ENCODE peak calls at places on chromosomes 6 and 20, in six cellular contexts. I is hepatocyte; V is tibial artery; E is ascending aorta; U is choroid plexus epithelial cell; O is CD8-positive, alpha-beta T cell. B is an unnamed sample.

GRCh38 chr6:13563009-13563408 is 11.4 kb upstream of the SIRT5 start:
- DNase-seq in I (no peak), V (no peak), E (no peak), U (no peak), O (no peak), B (peak; percentile 24)

GRCh38 chr20:59690101-59690500 is 85.8 kb downstream of the PHACTR3 start:
- DNase-seq in I (no peak), V (no peak), E (no peak), U (no peak), O (no peak), B (no peak)

GRCh38 chr20:17735206-17735804 is 35.5 kb downstream of the BANF2 start:
- DNase-seq in I (peak; percentile 36), V (no peak), E (no peak), U (peak; percentile 64), O (no peak), B (peak; percentile 85)

GRCh38 chr20:9485614-9486325 is 28.6 kb upstream of the LAMP5 start:
- DNase-seq in I (no peak), V (no peak), E (no peak), U (no peak), O (no peak), B (no peak)

GRCh38 chr6:164347455-164347854 is 932.9 kb downstream of the QKI start:
- DNase-seq in I (no peak), V (no peak), E (no peak), U (no peak), O (no peak), B (no peak)

GRCh38 chr6:87297115-87297514 is 25.3 kb upstream of the SMIM8 start:
- DNase-seq in I (no peak), V (no peak), E (no peak), U (peak; percentile 68), O (no peak), B (no peak)

GRCh38 chr20:48656661-48657211 is 171.1 kb downstream of the PREX1 start:
- DNase-seq in I (no peak), V (no peak), E (no peak), U (no peak), O (no peak), B (no peak)

GRCh38 chr6:31660224-31660997 is at the start of gene C6orf47:
- DNase-seq in I (peak; percentile 93), V (peak; percentile 94), E (peak; percentile 57), U (peak; percentile 83), O (peak; percentile 79), B (peak; percentile 86)

GRCh38 chr6:116392158-116393032 is 21.6 kb downstream of the DSE start:
- DNase-seq in I (no peak), V (no peak), E (no peak), U (peak; percentile 84), O (no peak), B (peak; percentile 76)

GRCh38 chr20:16620961-16621360 is 47.7 kb upstream of the KIF16B start:
- DNase-seq in I (no peak), V (no peak), E (no peak), U (no peak), O (no peak), B (no peak)

GRCh38 chr20:59020938-59021551 is 1.8 kb downstream of the TUBB1 start:
- DNase-seq in I (no peak), V (no peak), E (no peak), U (peak; percentile 57), O (no peak), B (peak; percentile 34)

GRCh38 chr6:33668914-33669313 is 42.6 kb downstream of the UQCC2 start:
- DNase-seq in I (peak; percentile 60), V (no peak), E (no peak), U (no peak), O (no peak), B (no peak)

GRCh38 chr20:8997720-8998119 is 71.2 kb upstream of the PLCB4 start:
- DNase-seq in I (no peak), V (no peak), E (no peak), U (no peak), O (no peak), B (no peak)

GRCh38 chr6:127515794-127516675 is 3.1 kb downstream of the MTCL3 start:
- DNase-seq in I (peak; percentile 73), V (no peak), E (no peak), U (peak; percentile 75), O (peak; percentile 66), B (peak; percentile 54)

GRCh38 chr6:163188746-163189145 is 225.8 kb upstream of the QKI start:
- DNase-seq in I (no peak), V (no peak), E (no peak), U (no peak), O (no peak), B (no peak)

GRCh38 chr6:46704562-46704961 is 16.9 kb downstream of the TDRD6 start:
- DNase-seq in I (no peak), V (no peak), E (no peak), U (peak; percentile 50), O (no peak), B (peak; percentile 8)

GRCh38 chr20:51899674-51900073 is 97.4 kb upstream of the SALL4 start:
- DNase-seq in I (no peak), V (no peak), E (no peak), U (no peak), O (no peak), B (no peak)

GRCh38 chr6:135506270-135506997 is 8.9 kb upstream of the AHI1 start:
- DNase-seq in I (peak; percentile 62), V (no peak), E (no peak), U (peak; percentile 86), O (peak; percentile 7), B (peak; percentile 72)

GRCh38 chr6:93164781-93165180 is 254.6 kb downstream of the EPHA7 start:
- DNase-seq in I (peak; percentile 64), V (no peak), E (no peak), U (peak; percentile 33), O (no peak), B (no peak)

GRCh38 chr20:408843-409696 is 971 bp downstream of the RBCK1 start:
- DNase-seq in I (no peak), V (peak; percentile 63), E (no peak), U (no peak), O (no peak), B (no peak)

GRCh38 chr6:137926207-137926731 is 59.2 kb downstream of the TNFAIP3 start:
- DNase-seq in I (peak; percentile 57), V (no peak), E (no peak), U (peak; percentile 73), O (no peak), B (peak; percentile 74)

GRCh38 chr20:43681468-43681942 is 14.6 kb downstream of the MYBL2 start:
- DNase-seq in I (no peak), V (no peak), E (no peak), U (no peak), O (no peak), B (no peak)

GRCh38 chr20:43680976-43681375 is 14.1 kb downstream of the MYBL2 start:
- DNase-seq in I (no peak), V (no peak), E (no peak), U (no peak), O (no peak), B (no peak)

GRCh38 chr20:43682446-43682845 is 15.5 kb downstream of the MYBL2 start:
- DNase-seq in I (no peak), V (no peak), E (no peak), U (no peak), O (no peak), B (no peak)

GRCh38 chr20:43686820-43687219 is 19.9 kb downstream of the MYBL2 start:
- DNase-seq in I (no peak), V (no peak), E (no peak), U (no peak), O (no peak), B (no peak)

GRCh38 chr20:43681991-43682410 is 15.1 kb downstream of the MYBL2 start:
- DNase-seq in I (no peak), V (no peak), E (no peak), U (no peak), O (no peak), B (no peak)
- TF ChIP-seq CTCF in I (no peak), V (no peak), E (no peak), U (no peak), O (no peak), B (no peak)

DNA sequence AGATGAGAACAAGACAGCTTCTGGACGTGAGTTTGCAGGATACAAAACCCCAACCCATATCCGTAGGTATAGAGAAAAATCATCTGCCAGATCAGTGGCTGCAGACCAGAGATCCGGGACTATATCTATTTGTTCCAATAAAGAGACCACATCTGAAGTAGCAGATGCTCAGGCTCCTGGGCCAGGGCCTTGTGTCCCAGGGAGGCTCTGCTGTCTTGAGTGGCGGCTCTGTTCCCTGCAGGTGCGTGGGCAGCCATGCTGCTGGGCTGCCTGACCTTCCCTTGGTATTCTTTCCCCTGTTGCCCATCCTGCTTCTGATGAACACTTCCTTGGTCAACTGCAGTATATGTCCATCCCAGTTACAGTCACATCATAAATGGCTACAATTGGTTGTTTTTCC is 34.9 kb downstream of the ERMARD start:
- DNase-seq in I (no peak), V (peak; percentile 13), E (no peak), U (no peak), O (no peak), B (no peak)
- H3K4me3 ChIP-seq in I (no peak overlapping the region), V (no peak overlapping the region), E (no peak overlapping the region), U (no peak overlapping the region), O (no peak overlapping the region), B (no peak overlapping the region)

GRCh38 chr6:170575250-170575649 is 9.2 kb downstream of the PDCD2 start:
- DNase-seq in I (peak; percentile 12), V (no peak), E (no peak), U (peak; percentile 50), O (no peak), B (no peak)
- TF ChIP-seq CTCF in I (peak; percentile 43), V (no peak), E (no peak), U (peak; percentile 69), O (no peak), B (peak; percentile 36)

DNA sequence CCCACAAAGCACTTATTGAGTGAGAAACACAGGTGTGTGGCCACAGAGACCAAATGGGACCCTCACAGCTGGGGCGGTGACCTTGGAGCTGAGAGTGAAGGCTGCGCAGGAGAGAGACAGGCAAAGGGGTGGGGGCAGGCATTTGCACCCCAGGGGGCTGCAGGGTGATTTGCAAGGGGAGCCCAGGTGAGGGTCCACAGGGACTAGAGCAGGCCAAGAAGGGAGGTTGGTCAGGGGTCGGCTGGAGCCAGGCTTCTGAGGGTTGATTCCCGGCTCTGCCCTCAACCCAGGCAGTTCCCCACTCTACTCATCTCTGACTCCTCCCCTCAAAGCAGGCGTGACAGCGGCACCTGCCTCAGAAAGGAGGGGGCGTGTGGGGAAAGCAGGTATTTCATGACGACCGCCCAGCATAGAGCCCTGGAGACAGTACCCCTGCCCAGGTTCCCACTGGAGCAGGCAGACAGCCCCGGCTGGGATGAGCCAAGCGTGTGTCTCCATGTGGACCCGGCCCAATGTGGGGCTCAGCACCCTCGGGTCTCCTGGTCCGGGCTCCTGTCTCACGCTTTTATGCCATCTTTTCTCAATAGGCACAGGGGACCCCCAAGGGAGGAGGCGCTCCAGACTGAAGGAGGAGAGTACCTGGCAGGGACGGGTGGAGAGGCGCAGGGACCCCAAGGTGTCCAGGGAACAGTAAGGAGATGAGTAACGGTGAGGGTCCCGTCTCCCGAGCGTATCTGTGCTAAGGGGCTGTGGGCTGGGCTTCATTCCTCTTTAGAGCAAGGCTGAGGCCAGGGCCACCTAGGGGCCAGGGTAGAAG is 3.1 kb upstream of the MRGBP start:
- DNase-seq in I (no peak), V (no peak), E (no peak), U (no peak), O (peak; percentile 32), B (no peak)
- H3K4me3 ChIP-seq in I (no peak overlapping the region), V (peak overlapping the region; percentile 90), E (peak overlapping the region; percentile 62), U (no peak overlapping the region), O (peak overlapping the region; percentile 52), B (no peak overlapping the region)

DNA sequence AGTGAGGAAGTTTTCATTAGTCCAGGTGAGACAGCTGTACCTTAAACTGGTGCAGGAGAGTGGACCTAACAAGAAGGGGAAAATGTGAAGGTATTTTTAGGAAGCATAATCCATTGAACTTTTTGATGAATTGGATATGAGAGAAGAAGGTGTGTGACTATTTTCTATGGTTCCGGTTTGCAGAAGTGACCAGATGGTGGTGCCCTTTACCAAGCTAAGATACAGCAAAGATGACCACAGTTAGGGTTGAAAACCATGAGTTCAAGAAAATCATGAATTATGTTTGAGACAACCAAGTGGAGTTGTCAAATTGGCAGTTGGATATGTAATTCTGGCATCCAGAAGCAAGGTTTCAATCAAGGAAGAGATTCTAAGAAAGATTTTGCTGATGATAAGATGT is 61.9 kb upstream of the NRSN1 start:
- DNase-seq in I (peak; percentile 41), V (no peak), E (no peak), U (peak; percentile 25), O (no peak), B (peak; percentile 18)
- TF ChIP-seq CTCF in I (peak; percentile 65), V (no peak), E (peak; percentile 6), U (peak; percentile 39), O (no peak), B (peak; percentile 35)